ENCODE peak calls at places on chromosome 2, in five cellular contexts. Z is stimulated activated CD8-positive, alpha-beta memory T cell treated with anti-CD3 and anti-CD28 coated beads, Interleukin-4, amount 100 ng/mL, for 1 hour; B is spleen; L is kidney tubule cell; N is RPMI7951. K is an unnamed sample.

GRCh38 chr2:4962419-4962818 is 729.8 kb upstream of the SOX11 start:
- DNase-seq in Z (no peak), B (no peak), L (no peak), N (no peak), K (no peak)

GRCh38 chr2:206083602-206084467 is 2.1 kb downstream of the INO80D start:
- DNase-seq in Z (no peak), B (no peak), L (peak), N (no peak), K (peak)

GRCh38 chr2:206203331-206203730 is 43.6 kb downstream of the EEF1B2 start:
- DNase-seq in Z (no peak), B (no peak), L (no peak), N (no peak), K (no peak)

GRCh38 chr2:229342376-229342775 is 71.3 kb upstream of the PID1 start:
- DNase-seq in Z (no peak), B (no peak), L (peak), N (peak), K (peak)

GRCh38 chr2:43052204-43052943 is 174.0 kb downstream of the ZFP36L2 start:
- DNase-seq in Z (no peak), B (peak), L (peak), N (no peak), K (no peak)

GRCh38 chr2:150309681-150310080 is 177.8 kb downstream of the RND3 start:
- DNase-seq in Z (no peak), B (no peak), L (no peak), N (no peak), K (no peak)

GRCh38 chr2:216287251-216287650 is 85.0 kb downstream of the MARCHF4 start:
- DNase-seq in Z (no peak), B (no peak), L (peak), N (peak), K (no peak)

GRCh38 chr2:237934186-237934585 is 32.6 kb upstream of the UBE2F start:
- DNase-seq in Z (no peak), B (peak), L (no peak), N (no peak), K (no peak)

GRCh38 chr2:202088777-202089176 is 15.7 kb downstream of the KIAA2012 start:
- DNase-seq in Z (no peak), B (no peak), L (no peak), N (no peak), K (no peak)

GRCh38 chr2:190765386-190766173 is 115.0 kb upstream of the GLS start:
- DNase-seq in Z (no peak), B (no peak), L (peak), N (peak), K (no peak)

GRCh38 chr2:143183804-143184463 is 54.7 kb downstream of the ARHGAP15 start:
- DNase-seq in Z (no peak), B (no peak), L (no peak), N (no peak), K (no peak)

GRCh38 chr2:128557841-128558241 is 239.2 kb upstream of the HS6ST1 start:
- DNase-seq in Z (no peak), B (no peak), L (no peak), N (no peak), K (peak)

GRCh38 chr2:3465844-3466481 is 53.4 kb downstream of the ADI1 start:
- DNase-seq in Z (no peak), B (peak), L (peak), N (peak), K (no peak)

GRCh38 chr2:85503168-85503610 is 35.8 kb upstream of the MAT2A start:
- DNase-seq in Z (no peak), B (peak), L (no peak), N (no peak), K (no peak)

GRCh38 chr2:140880573-140880972 is 1250.2 kb downstream of the LRP1B start:
- DNase-seq in Z (no peak), B (no peak), L (no peak), N (no peak), K (no peak)

GRCh38 chr2:1210352-1210751 is 202.9 kb upstream of the TPO start:
- DNase-seq in Z (no peak), B (no peak), L (no peak), N (no peak), K (no peak)

GRCh38 chr2:173241643-173242042 is 113.0 kb upstream of the CDCA7 start:
- DNase-seq in Z (no peak), B (no peak), L (no peak), N (no peak), K (no peak)